ENCODE peak calls at places on chromosomes 3 and 15, in ten cellular contexts. Z is CD4-positive, alpha-beta memory T cell; H is MM.1S; Y is stomach; W is HAP-1; D is right cardiac atrium; C is left lung; X is HCT116; G is cardiac muscle cell; A is IMR-90. L is an unnamed sample. For H3K4me1 and H3K27me3, the result is how much of the 10 kb centered on the place peaks cover.

GRCh38 chr3:14700891-14701290 is 25.9 kb downstream of the C3orf20 start:
- DNase-seq in Z (no peak), H (no peak), Y (no peak), W (no peak), D (no peak), C (no peak), X (no peak), G (no peak), A (no peak), L (no peak)

GRCh38 chr3:60573494-60573893 is 677.8 kb downstream of the FHIT start:
- DNase-seq in Z (no peak), H (no peak), Y (no peak), W (no peak), D (no peak), C (no peak), X (no peak), G (no peak), A (peak), L (no peak)

GRCh38 chr3:56751056-56751455 is 50.7 kb downstream of the ARHGEF3 start:
- DNase-seq in Z (no peak), H (no peak), Y (no peak), W (no peak), D (no peak), C (no peak), X (no peak), G (no peak), A (no peak), L (no peak)

GRCh38 chr3:177835008-177835407 is 637.7 kb upstream of the TBL1XR1 start:
- DNase-seq in Z (no peak), H (no peak), Y (no peak), W (no peak), D (no peak), C (no peak), X (peak), G (no peak), A (peak), L (no peak)

GRCh38 chr3:25424238-25425013 is 3.6 kb upstream of the RARB start:
- DNase-seq in Z (no peak), H (no peak), Y (no peak), W (no peak), D (no peak), C (no peak), X (no peak), G (no peak), A (no peak), L (no peak)

GRCh38 chr3:23601020-23601822 is 204.5 kb upstream of the UBE2E1 start:
- DNase-seq in Z (no peak), H (no peak), Y (no peak), W (no peak), D (no peak), C (no peak), X (no peak), G (no peak), A (peak), L (no peak)

GRCh38 chr15:58741032-58741431 is 8.5 kb downstream of the ADAM10 start:
- DNase-seq in Z (no peak), H (no peak), Y (no peak), W (no peak), D (no peak), C (no peak), X (no peak), G (no peak), A (no peak), L (no peak)

GRCh38 chr15:60822403-60822802 is 343.5 kb upstream of the ICE2 start:
- DNase-seq in Z (no peak), H (no peak), Y (no peak), W (no peak), D (no peak), C (no peak), X (no peak), G (no peak), A (no peak), L (no peak)

GRCh38 chr3:46276497-46277099 is 34.3 kb downstream of the CCR3 start:
- DNase-seq in Z (peak), H (peak), Y (peak), W (peak), D (peak), C (peak), X (peak), G (peak), A (no peak), L (peak)

GRCh38 chr3:13528217-13528801 is 20.6 kb upstream of the FBLN2 start:
- DNase-seq in Z (no peak), H (no peak), Y (no peak), W (peak), D (peak), C (no peak), X (no peak), G (peak), A (no peak), L (no peak)

GRCh38 chr15:51647128-51647562 is 24.6 kb upstream of the DMXL2 start:
- DNase-seq in Z (no peak), H (no peak), Y (peak), W (no peak), D (peak), C (peak), X (no peak), G (no peak), A (peak), L (no peak)

GRCh38 chr3:64399205-64399800 is 174.0 kb upstream of the PRICKLE2 start:
- DNase-seq in Z (peak), H (peak), Y (no peak), W (peak), D (no peak), C (no peak), X (peak), G (peak), A (peak), L (no peak)

GRCh38 chr3:87120850-87121249 is 106.3 kb upstream of the CHMP2B start:
- DNase-seq in Z (no peak), H (no peak), Y (no peak), W (no peak), D (no peak), C (no peak), X (no peak), G (no peak), A (no peak), L (no peak)

GRCh38 chr15:39359736-39360135 is 221.1 kb upstream of the THBS1 start:
- DNase-seq in Z (no peak), H (no peak), Y (no peak), W (no peak), D (no peak), C (no peak), X (no peak), G (no peak), A (no peak), L (no peak)

GRCh38 chr3:134460965-134461364 is 24.8 kb downstream of the ANAPC13 start:
- DNase-seq in Z (no peak), H (no peak), Y (no peak), W (no peak), D (no peak), C (no peak), X (no peak), G (no peak), A (peak), L (no peak)

GRCh38 chr3:39839504-39839903 is 30.1 kb downstream of the MYRIP start:
- DNase-seq in Z (no peak), H (no peak), Y (no peak), W (no peak), D (no peak), C (no peak), X (no peak), G (no peak), A (no peak), L (no peak)

GRCh38 chr3:16411450-16411849 is 102.0 kb downstream of the RFTN1 start:
- DNase-seq in Z (no peak), H (no peak), Y (no peak), W (no peak), D (no peak), C (no peak), X (no peak), G (no peak), A (no peak), L (no peak)

GRCh38 chr3:33658971-33659848 is 58.8 kb downstream of the CLASP2 start:
- DNase-seq in Z (no peak), H (peak), Y (peak), W (peak), D (peak), C (peak), X (no peak), G (peak), A (peak), L (no peak)

GRCh38 chr3:61645148-61645547 is 83.8 kb downstream of the PTPRG start:
- DNase-seq in Z (no peak), H (no peak), Y (no peak), W (no peak), D (no peak), C (no peak), X (no peak), G (no peak), A (no peak), L (no peak)

GRCh38 chr3:175777495-175777894 is 918.4 kb downstream of the NAALADL2 start:
- DNase-seq in Z (no peak), H (no peak), Y (no peak), W (no peak), D (no peak), C (no peak), X (no peak), G (no peak), A (peak), L (no peak)

GRCh38 chr3:183044547-183045229 is 54.6 kb downstream of the MCCC1 start:
- DNase-seq in Z (no peak), H (peak), Y (no peak), W (no peak), D (no peak), C (no peak), X (no peak), G (no peak), A (no peak), L (no peak)

GRCh38 chr3:106326941-106327765 is 458.3 kb upstream of the CBLB start:
- DNase-seq in Z (no peak), H (no peak), Y (no peak), W (no peak), D (no peak), C (no peak), X (no peak), G (no peak), A (peak), L (no peak)

GRCh38 chr3:172219750-172220149 is 180.4 kb downstream of the FNDC3B start:
- DNase-seq in Z (no peak), H (no peak), Y (no peak), W (no peak), D (no peak), C (no peak), X (no peak), G (no peak), A (no peak), L (no peak)
- H3K4me1 ChIP-seq in Z (under half), H (under half), Y (under half), W (under half), D (under half), C (under half), X (under half), G (under half), A (under half), L (under half)

GRCh38 chr3:124582621-124583437 is 147.4 kb upstream of the UMPS start:
- DNase-seq in Z (no peak), H (no peak), Y (no peak), W (no peak), D (no peak), C (no peak), X (no peak), G (no peak), A (no peak), L (no peak)
- H3K27me3 ChIP-seq in Z (under half), H (under half), Y (under half), W (under half), D (under half), C (under half), X (under half), G (under half), A (half or more), L (under half)

DNA sequence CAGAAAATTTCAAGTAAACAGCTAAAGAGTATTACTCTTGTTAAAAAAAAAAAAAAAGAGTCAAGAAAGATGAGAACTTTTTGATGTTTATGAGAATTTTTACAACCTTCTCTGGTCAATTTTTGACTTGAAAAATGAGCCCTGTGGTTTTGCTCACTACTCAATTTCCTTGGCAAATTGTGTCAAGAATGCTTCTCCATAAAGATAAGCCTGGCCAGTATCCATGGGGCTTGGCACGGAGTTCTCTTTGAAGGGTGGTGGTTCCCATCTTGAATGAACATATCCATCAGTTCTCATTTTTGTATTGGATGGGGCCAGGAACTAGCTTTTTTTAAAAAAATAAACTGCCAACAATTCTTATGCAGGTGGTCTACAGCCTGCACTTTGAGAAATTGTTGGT is 179.9 kb downstream of the RYR3 start:
- DNase-seq in Z (no peak), H (no peak), Y (no peak), W (no peak), D (peak), C (no peak), X (no peak), G (no peak), A (no peak), L (no peak)
- H3K4me1 ChIP-seq in Z (under half), H (under half), Y (under half), W (under half), D (under half), C (under half), X (under half), G (under half), A (under half), L (under half)

GRCh38 chr15:89374116-89375004 is 39.7 kb upstream of the POLG start:
- DNase-seq in Z (no peak), H (no peak), Y (no peak), W (peak), D (no peak), C (no peak), X (no peak), G (no peak), A (no peak), L (no peak)
- H3K27me3 ChIP-seq in Z (half or more), H (half or more), Y (half or more), W (under half), D (under half), C (half or more), X (under half), G (half or more), A (half or more), L (half or more)

GRCh38 chr3:101778385-101779046 is 495 bp upstream of the NXPE3 start:
- DNase-seq in Z (no peak), H (peak), Y (no peak), W (no peak), D (no peak), C (no peak), X (no peak), G (no peak), A (no peak), L (no peak)
- H3K4me1 ChIP-seq in Z (under half), H (under half), Y (under half), W (under half), D (under half), C (under half), X (under half), G (under half), A (under half), L (under half)

L was measured in effector memory CD4-positive, alpha-beta T cell.